ENCODE peak calls at places on chromosomes 3 and 15, in seven cellular contexts. One of them, this sample, is unnamed.

GRCh38 chr3:79597719-79598118 is 170.1 kb downstream of the ROBO1 start:
- DNase-seq in left ventricle myocardium inferior: no peak
- DNase-seq in GM18507: no peak
- DNase-seq in PC-3: no peak
- DNase-seq in NCI-H1092: no peak
- DNase-seq in A549: no peak
- DNase-seq in dorsolateral prefrontal cortex: no peak
- DNase-seq in this sample: no peak

GRCh38 chr3:7630925-7631324 is 770.0 kb downstream of the GRM7 start:
- DNase-seq in left ventricle myocardium inferior: peak
- DNase-seq in GM18507: no peak
- DNase-seq in PC-3: no peak
- DNase-seq in NCI-H1092: no peak
- DNase-seq in A549: no peak
- DNase-seq in dorsolateral prefrontal cortex: no peak
- DNase-seq in this sample: peak

GRCh38 chr3:39101022-39101689 is 6.3 kb downstream of the GORASP1 start:
- DNase-seq in left ventricle myocardium inferior: no peak
- DNase-seq in GM18507: peak
- DNase-seq in PC-3: peak
- DNase-seq in NCI-H1092: no peak
- DNase-seq in A549: peak
- DNase-seq in dorsolateral prefrontal cortex: no peak
- DNase-seq in this sample: no peak

GRCh38 chr3:34842706-34843478 is 796.4 kb upstream of the ARPP21 start:
- DNase-seq in left ventricle myocardium inferior: no peak
- DNase-seq in GM18507: no peak
- DNase-seq in PC-3: no peak
- DNase-seq in NCI-H1092: no peak
- DNase-seq in A549: no peak
- DNase-seq in dorsolateral prefrontal cortex: no peak
- DNase-seq in this sample: no peak

GRCh38 chr3:79767194-79767952 is 425 bp downstream of the ROBO1 start:
- DNase-seq in left ventricle myocardium inferior: no peak
- DNase-seq in GM18507: no peak
- DNase-seq in PC-3: peak
- DNase-seq in NCI-H1092: no peak
- DNase-seq in A549: no peak
- DNase-seq in dorsolateral prefrontal cortex: no peak
- DNase-seq in this sample: no peak

GRCh38 chr3:196093271-196094111 is 11.6 kb upstream of the TFRC start:
- DNase-seq in left ventricle myocardium inferior: no peak
- DNase-seq in GM18507: no peak
- DNase-seq in PC-3: no peak
- DNase-seq in NCI-H1092: no peak
- DNase-seq in A549: no peak
- DNase-seq in dorsolateral prefrontal cortex: no peak
- DNase-seq in this sample: no peak

GRCh38 chr3:133927543-133928066 is 31.9 kb upstream of the RAB6B start:
- DNase-seq in left ventricle myocardium inferior: peak
- DNase-seq in GM18507: peak
- DNase-seq in PC-3: peak
- DNase-seq in NCI-H1092: no peak
- DNase-seq in A549: no peak
- DNase-seq in dorsolateral prefrontal cortex: no peak
- DNase-seq in this sample: no peak

GRCh38 chr3:135918600-135918999 is 46.9 kb upstream of the PPP2R3A start:
- DNase-seq in left ventricle myocardium inferior: no peak
- DNase-seq in GM18507: no peak
- DNase-seq in PC-3: peak
- DNase-seq in NCI-H1092: no peak
- DNase-seq in A549: peak
- DNase-seq in dorsolateral prefrontal cortex: no peak
- DNase-seq in this sample: no peak

GRCh38 chr15:28181386-28181785 is 82.3 kb upstream of the OCA2 start:
- DNase-seq in left ventricle myocardium inferior: no peak
- DNase-seq in GM18507: no peak
- DNase-seq in PC-3: no peak
- DNase-seq in NCI-H1092: no peak
- DNase-seq in A549: no peak
- DNase-seq in dorsolateral prefrontal cortex: no peak
- DNase-seq in this sample: no peak

GRCh38 chr15:90872481-90873184 is 4.2 kb downstream of the FURIN start:
- DNase-seq in left ventricle myocardium inferior: no peak
- DNase-seq in GM18507: no peak
- DNase-seq in PC-3: peak
- DNase-seq in NCI-H1092: no peak
- DNase-seq in A549: peak
- DNase-seq in dorsolateral prefrontal cortex: no peak
- DNase-seq in this sample: no peak

GRCh38 chr3:61807865-61808276 is 246.5 kb downstream of the PTPRG start:
- DNase-seq in left ventricle myocardium inferior: no peak
- DNase-seq in GM18507: no peak
- DNase-seq in PC-3: no peak
- DNase-seq in NCI-H1092: no peak
- DNase-seq in A549: no peak
- DNase-seq in dorsolateral prefrontal cortex: no peak
- DNase-seq in this sample: no peak

GRCh38 chr15:88571153-88572029 is 24.9 kb upstream of the DET1 start:
- DNase-seq in left ventricle myocardium inferior: peak
- DNase-seq in GM18507: no peak
- DNase-seq in PC-3: no peak
- DNase-seq in NCI-H1092: no peak
- DNase-seq in A549: no peak
- DNase-seq in dorsolateral prefrontal cortex: no peak
- DNase-seq in this sample: no peak